ENCODE peak calls at places on chromosomes 5 and 9, in five cellular contexts. V is esophagus squamous epithelium, L is heart left ventricle, H is A549, N is endothelial cell of umbilical vein. C is an unnamed sample.

GRCh38 chr5:112250551-112250950 is 168.5 kb downstream of the EPB41L4A start:
- DNase-seq in V (no peak), L (no peak), H (no peak), N (no peak), C (no peak)

GRCh38 chr5:61333351-61334223 is 1.5 kb downstream of the ZSWIM6 start:
- DNase-seq in V (no peak), L (peak; percentile 78), H (no peak), N (peak; percentile 46), C (no peak)

GRCh38 chr9:32968101-32969011 is 33.1 kb downstream of the APTX start:
- DNase-seq in V (no peak), L (no peak), H (peak; percentile 30), N (peak; percentile 72), C (no peak)

GRCh38 chr9:85703398-85703797 is 38.4 kb downstream of the AGTPBP1 start:
- DNase-seq in V (no peak), L (no peak), H (no peak), N (no peak), C (no peak)

GRCh38 chr9:4829956-4830355 is 37.2 kb downstream of the RCL1 start:
- DNase-seq in V (no peak), L (no peak), H (no peak), N (peak; percentile 47), C (no peak)

GRCh38 chr5:15734058-15734457 is 234.1 kb downstream of the FBXL7 start:
- DNase-seq in V (no peak), L (no peak), H (no peak), N (no peak), C (no peak)

GRCh38 chr5:81980598-81981260 is 8.9 kb downstream of the ATG10 start:
- DNase-seq in V (no peak), L (no peak), H (no peak), N (no peak), C (no peak)

GRCh38 chr9:27400334-27400875 is 103.5 kb upstream of the EQTN start:
- DNase-seq in V (no peak), L (no peak), H (no peak), N (no peak), C (no peak)

GRCh38 chr5:139711067-139711851 is 63.1 kb downstream of the CXXC5 start:
- DNase-seq in V (no peak), L (no peak), H (peak; percentile 31), N (no peak), C (no peak)

GRCh38 chr9:135773094-135773493 is 71.1 kb downstream of the KCNT1 start:
- DNase-seq in V (no peak), L (no peak), H (no peak), N (no peak), C (no peak)

GRCh38 chr5:43313854-43314457 is 744 bp upstream of the HMGCS1 start:
- DNase-seq in V (no peak), L (no peak), H (no peak), N (no peak), C (no peak)

GRCh38 chr5:110055301-110055700 is 365.6 kb downstream of the MAN2A1 start:
- DNase-seq in V (no peak), L (no peak), H (no peak), N (no peak), C (no peak)

GRCh38 chr9:3963266-3964019 is 336.4 kb downstream of the GLIS3 start:
- DNase-seq in V (no peak), L (no peak), H (peak; percentile 10), N (peak; percentile 24), C (no peak)

GRCh38 chr5:14560091-14560595 is 21.4 kb upstream of the OTULINL start:
- DNase-seq in V (no peak), L (no peak), H (no peak), N (no peak), C (no peak)

GRCh38 chr9:76687861-76688374 is 76.3 kb upstream of the PCA3 start:
- DNase-seq in V (no peak), L (no peak), H (no peak), N (peak; percentile 91), C (no peak)

GRCh38 chr9:27626629-27627564 is 53.6 kb upstream of the C9orf72 start:
- DNase-seq in V (no peak), L (no peak), H (no peak), N (no peak), C (no peak)

GRCh38 chr5:3324421-3325101 is 271.1 kb upstream of the IRX1 start:
- DNase-seq in V (no peak), L (no peak), H (no peak), N (no peak), C (no peak)

GRCh38 chr5:168315416-168315990 is 24.1 kb downstream of the WWC1 start:
- DNase-seq in V (no peak), L (no peak), H (no peak), N (no peak), C (no peak)

GRCh38 chr5:73436535-73437125 is 11.9 kb downstream of the FOXD1 start:
- DNase-seq in V (no peak), L (no peak), H (no peak), N (no peak), C (no peak)

GRCh38 chr9:133351908-133352634 is 4.1 kb downstream of the RPL7A start:
- DNase-seq in V (no peak), L (no peak), H (peak; percentile 72), N (peak; percentile 48), C (no peak)

GRCh38 chr9:16396389-16396788 is 474.1 kb downstream of the BNC2 start:
- DNase-seq in V (no peak), L (no peak), H (no peak), N (no peak), C (no peak)

GRCh38 chr5:35101016-35101415 is 53.3 kb upstream of the AGXT2 start:
- DNase-seq in V (no peak), L (no peak), H (no peak), N (no peak), C (no peak)

GRCh38 chr5:179759961-179760541 is 27.4 kb downstream of the MAML1 start:
- DNase-seq in V (no peak), L (no peak), H (no peak), N (no peak), C (no peak)

GRCh38 chr9:73583590-73583989 is 431.9 kb downstream of the ANXA1 start:
- DNase-seq in V (no peak), L (no peak), H (no peak), N (no peak), C (no peak)

GRCh38 chr5:128264567-128264966 is 181.0 kb downstream of the SLC12A2 start:
- DNase-seq in V (no peak), L (no peak), H (no peak), N (no peak), C (no peak)

DNA sequence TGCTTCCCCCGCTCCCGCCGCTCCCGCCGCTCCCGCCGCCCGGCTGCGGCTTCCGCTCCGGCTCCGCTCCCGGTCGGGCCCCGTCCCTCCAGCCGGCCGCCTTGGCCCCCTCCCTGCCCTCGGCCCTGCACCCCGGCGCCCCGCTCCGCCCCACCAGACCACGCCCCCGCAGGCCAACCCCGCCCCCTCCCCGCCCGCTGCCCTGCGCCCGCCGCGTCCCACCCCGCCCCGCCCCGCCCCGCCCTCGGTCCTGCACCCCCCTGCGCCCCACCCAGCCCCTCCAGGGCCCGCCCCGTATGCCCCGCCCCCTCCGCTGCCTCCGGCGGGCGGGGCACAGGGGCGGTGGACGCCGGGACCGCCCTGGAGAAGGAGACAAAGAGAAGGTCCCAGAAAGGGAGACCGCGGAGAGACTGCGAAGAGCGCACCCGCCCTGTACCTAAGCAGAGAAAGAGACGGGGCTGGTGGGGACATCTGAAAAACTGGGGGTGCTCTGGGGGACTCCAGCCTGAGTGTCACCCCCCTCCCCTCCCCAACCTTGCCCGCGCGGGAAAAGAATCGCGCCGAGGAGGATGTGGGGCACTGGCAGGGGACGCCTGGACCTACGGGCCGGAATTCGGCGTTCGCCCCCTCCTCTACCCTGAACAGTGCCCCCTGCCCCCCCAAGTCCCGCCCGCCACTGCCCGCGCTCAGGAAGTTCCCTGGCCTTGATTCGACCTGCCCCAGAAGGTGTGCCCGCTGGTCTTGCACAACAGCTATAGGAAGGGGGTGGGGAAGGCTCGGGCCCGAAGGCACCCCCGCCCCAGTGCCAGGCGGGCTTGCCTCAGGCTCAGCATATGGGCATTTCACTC is 42.9 kb upstream of the STXBP1 start:
- DNase-seq in V (no peak), L (peak; percentile 92), H (peak; percentile 73), N (peak; percentile 63), C (no peak)
- H3K4me1 ChIP-seq in V (peaks cover 60% of the 10 kb centered on the region), L (peaks cover 24% of the 10 kb centered on the region), H (peaks cover 75% of the 10 kb centered on the region), N (peaks cover 35% of the 10 kb centered on the region), C (peaks cover 74% of the 10 kb centered on the region)

GRCh38 chr9:20988061-20988460 is 43.4 kb downstream of the HACD4 start:
- DNase-seq in V (no peak), L (no peak), H (no peak), N (no peak), C (no peak)
- H3K27ac ChIP-seq in V (no peak overlapping the region), L (no peak overlapping the region), H (no peak overlapping the region), N (no peak overlapping the region), C (no peak overlapping the region)

GRCh38 chr5:58439094-58439644 is 20.7 kb downstream of the PLK2 start:
- DNase-seq in V (no peak), L (no peak), H (no peak), N (no peak), C (no peak)

GRCh38 chr5:58437661-58438060 is 22.2 kb downstream of the PLK2 start:
- DNase-seq in V (no peak), L (no peak), H (no peak), N (peak; percentile 15), C (no peak)

GRCh38 chr5:58444805-58445204 is 15.1 kb downstream of the PLK2 start:
- DNase-seq in V (no peak), L (no peak), H (no peak), N (no peak), C (no peak)

DNA sequence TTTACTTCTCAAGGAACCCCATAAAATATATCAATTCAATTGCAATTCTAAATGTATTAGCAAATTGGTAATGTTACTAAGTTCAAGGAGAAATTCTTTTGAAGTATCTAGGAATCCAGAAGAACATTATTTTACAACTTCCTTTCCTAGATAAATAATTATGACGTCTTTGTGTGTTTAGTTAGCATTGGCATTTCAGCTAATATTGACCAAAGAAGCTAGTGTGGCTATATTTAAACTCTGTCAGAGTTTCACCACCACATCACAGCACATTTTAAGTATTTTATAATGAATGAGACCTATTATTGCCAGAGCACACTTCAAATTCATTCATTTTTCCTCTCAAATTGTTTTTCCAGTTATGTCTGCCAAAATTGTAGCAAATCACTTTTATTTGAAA is 19.0 kb downstream of the PLK2 start:
- DNase-seq in V (no peak), L (no peak), H (no peak), N (no peak), C (no peak)
- TF ChIP-seq POLR2A in V (no peak), L (no peak), H (no peak), N (no peak), C (no peak)

GRCh38 chr5:171954721-171955120 is 51.7 kb downstream of the FBXW11 start:
- DNase-seq in V (no peak), L (no peak), H (no peak), N (peak; percentile 71), C (no peak)

GRCh38 chr5:171956314-171956713 is 50.1 kb downstream of the FBXW11 start:
- DNase-seq in V (no peak), L (no peak), H (no peak), N (no peak), C (no peak)

GRCh38 chr5:171951218-171951617 is 55.2 kb downstream of the FBXW11 start:
- DNase-seq in V (no peak), L (no peak), H (no peak), N (no peak), C (no peak)

GRCh38 chr5:171955761-171956160 is 50.7 kb downstream of the FBXW11 start:
- DNase-seq in V (no peak), L (no peak), H (no peak), N (no peak), C (no peak)

GRCh38 chr5:171953860-171954701 is 52.4 kb downstream of the FBXW11 start:
- DNase-seq in V (no peak), L (no peak), H (no peak), N (peak; percentile 41), C (no peak)
- H3K4me1 ChIP-seq in V (peaks cover 46% of the 10 kb centered on the region), L (peaks cover 36% of the 10 kb centered on the region), H (peaks cover 67% of the 10 kb centered on the region), N (peaks cover 24% of the 10 kb centered on the region), C (peaks cover 52% of the 10 kb centered on the region)

C was measured in suprapubic skin.